ENCODE peak calls at places on chromosomes 7 and 10, in eight cellular contexts. I, R, G, X, C, S, D and Q are unnamed samples.

GRCh38 chr7:97732567-97733275 is 835 bp downstream of the TAC1 start:
- DNase-seq in C (no peak), G (no peak), I (peak; percentile 45), X (no peak), D (no peak), R (no peak), S (no peak), Q (no peak)

GRCh38 chr10:88372051-88372450 is 211.1 kb downstream of the RNLS start:
- DNase-seq in X (no peak), D (no peak), C (no peak), R (no peak), S (no peak), G (no peak), I (no peak), Q (no peak)

GRCh38 chr7:81957517-81957916 is 187.7 kb upstream of the HGF start:
- DNase-seq in S (no peak), R (no peak), X (no peak), G (no peak), I (no peak), D (no peak), C (no peak), Q (no peak)

GRCh38 chr7:85000973-85001372 is 185.9 kb downstream of the SEMA3D start:
- DNase-seq in I (no peak), C (no peak), R (no peak), G (no peak), X (no peak), D (no peak), S (no peak), Q (no peak)

GRCh38 chr7:46139079-46139478 is 218.0 kb upstream of the IGFBP3 start:
- DNase-seq in I (no peak), G (no peak), D (peak; percentile 71), S (no peak), X (peak; percentile 41), R (no peak), C (peak; percentile 9), Q (peak; percentile 70)

GRCh38 chr10:77493851-77494788 is 143.5 kb downstream of the KCNMA1 start:
- DNase-seq in C (no peak), G (no peak), S (no peak), X (no peak), R (no peak), I (peak; percentile 55), D (peak; percentile 60), Q (peak; percentile 61)

GRCh38 chr10:129568562-129569344 is 101.7 kb downstream of the MGMT start:
- DNase-seq in X (no peak), C (no peak), S (no peak), D (no peak), I (no peak), R (no peak), G (no peak), Q (no peak)

GRCh38 chr7:149500910-149501309 is 3.3 kb upstream of the ZNF746 start:
- DNase-seq in X (no peak), C (no peak), I (no peak), R (no peak), D (peak; percentile 70), S (no peak), G (no peak), Q (no peak)

GRCh38 chr7:130273081-130273699 is 6.5 kb downstream of the CPA2 start:
- DNase-seq in X (no peak), S (no peak), G (peak; percentile 42), D (peak; percentile 36), C (no peak), I (peak; percentile 95), R (no peak), Q (peak; percentile 88)

GRCh38 chr7:134500406-134500805 is 27.0 kb upstream of the AKR1B10 start:
- DNase-seq in R (no peak), C (no peak), D (no peak), I (no peak), X (no peak), G (no peak), S (no peak), Q (no peak)

GRCh38 chr10:53839437-53840039 is 961.5 kb downstream of the PCDH15 start:
- DNase-seq in C (no peak), I (peak; percentile 18), S (no peak), D (peak; percentile 50), X (no peak), G (no peak), R (no peak), Q (peak; percentile 42)

GRCh38 chr7:927031-927671 is 27.3 kb downstream of the ADAP1 start:
- DNase-seq in I (no peak), G (peak; percentile 53), S (peak; percentile 19), R (no peak), C (no peak), D (no peak), X (no peak), Q (no peak)

GRCh38 chr10:110429301-110429700 is 68.4 kb upstream of the DUSP5 start:
- DNase-seq in X (no peak), S (peak; percentile 19), I (no peak), G (no peak), C (no peak), D (no peak), R (no peak), Q (no peak)

GRCh38 chr7:88689821-88690220 is 69.7 kb upstream of the ZNF804B start:
- DNase-seq in C (no peak), S (no peak), R (no peak), I (no peak), X (no peak), D (no peak), G (no peak), Q (no peak)

GRCh38 chr10:10662720-10663467 is 354.8 kb upstream of the CELF2 start:
- DNase-seq in S (no peak), C (no peak), G (no peak), X (no peak), D (peak; percentile 41), R (no peak), I (no peak), Q (no peak)

GRCh38 chr7:73770002-73770859 is at the start of gene CLDN3:
- DNase-seq in R (no peak), D (no peak), X (no peak), S (peak; percentile 40), G (no peak), C (no peak), I (peak; percentile 88), Q (no peak)

GRCh38 chr10:63504145-63504881 is 16.9 kb upstream of the REEP3 start:
- DNase-seq in I (no peak), G (no peak), D (no peak), S (no peak), R (no peak), X (no peak), C (no peak), Q (no peak)

GRCh38 chr10:335151-335800 is 200.0 kb downstream of the ZMYND11 start:
- DNase-seq in C (no peak), S (no peak), R (no peak), G (no peak), X (no peak), I (no peak), D (no peak), Q (peak; percentile 8)

GRCh38 chr10:124263726-124264125 is 155.0 kb downstream of the OAT start:
- DNase-seq in D (no peak), R (no peak), X (no peak), C (no peak), S (no peak), G (no peak), I (no peak), Q (no peak)

GRCh38 chr7:151292850-151293249 is 44.4 kb upstream of the SMARCD3 start:
- DNase-seq in S (no peak), X (no peak), C (no peak), I (no peak), D (no peak), R (no peak), G (no peak), Q (no peak)

GRCh38 chr7:117564627-117565026 is 84.8 kb downstream of the CFTR start:
- DNase-seq in D (no peak), I (no peak), C (no peak), G (no peak), X (no peak), S (no peak), R (no peak), Q (no peak)

GRCh38 chr10:62115842-62116241 is 152.8 kb downstream of the RTKN2 start:
- DNase-seq in X (no peak), G (no peak), S (no peak), I (no peak), C (no peak), R (no peak), D (no peak), Q (no peak)

GRCh38 chr7:35029311-35029710 is 8.0 kb downstream of the DPY19L1 start:
- DNase-seq in C (no peak), X (no peak), D (no peak), I (no peak), G (no peak), R (no peak), S (no peak), Q (no peak)

GRCh38 chr7:44415047-44415446 is 75.4 kb downstream of the NUDCD3 start:
- DNase-seq in G (no peak), D (no peak), I (no peak), C (no peak), R (no peak), S (no peak), X (no peak), Q (peak; percentile 25)

GRCh38 chr7:51706851-51707250 is 390.2 kb upstream of the COBL start:
- DNase-seq in I (no peak), X (no peak), D (no peak), G (no peak), C (no peak), S (no peak), R (no peak), Q (no peak)

GRCh38 chr10:88557659-88558058 is 25.5 kb downstream of the RNLS start:
- DNase-seq in R (no peak), G (no peak), I (no peak), S (no peak), C (peak; percentile 13), X (no peak), D (peak; percentile 54), Q (peak; percentile 80)

GRCh38 chr7:157088136-157088535 is 50.6 kb upstream of the UBE3C start:
- DNase-seq in C (no peak), S (no peak), X (no peak), D (no peak), G (no peak), I (no peak), R (no peak), Q (no peak)

GRCh38 chr10:19819419-19820033 is 3.3 kb downstream of the PLXDC2 start:
- DNase-seq in G (peak; percentile 18), C (no peak), X (no peak), R (no peak), I (peak; percentile 38), S (no peak), D (peak; percentile 76), Q (peak; percentile 66)